ENCODE peak calls at places on chromosomes 3 and 15, in five cellular contexts. V is cardiac muscle cell, C is AG04449, I is H1, L is endodermal cell. A is an unnamed sample.
A peak's percentile ranks its signal among the peaks of the same experiment; 100 is the strongest.

GRCh38 chr15:50353251-50353998 is 1.6 kb downstream of the GABPB1 start:
- DNase-seq in V (peak; percentile 0), L (no peak), C (peak; percentile 69), I (no peak), A (peak; percentile 93)

GRCh38 chr3:8307545-8308110 is 194.0 kb upstream of the LMCD1 start:
- DNase-seq in V (no peak), I (no peak), L (no peak), C (no peak), A (no peak)

GRCh38 chr15:62528505-62528904 is 363.4 kb upstream of the C2CD4B start:
- DNase-seq in C (no peak), V (no peak), I (no peak), L (peak; percentile 57), A (no peak)

GRCh38 chr3:195147649-195148121 is 123.3 kb downstream of the XXYLT1 start:
- DNase-seq in C (no peak), L (no peak), I (no peak), V (no peak), A (peak; percentile 51)

GRCh38 chr3:38283810-38284775 is 2.0 kb downstream of the SLC22A14 start:
- DNase-seq in I (no peak), C (peak; percentile 24), V (no peak), L (no peak), A (peak; percentile 34)

GRCh38 chr3:59321881-59322540 is 272.2 kb upstream of the CFAP20DC start:
- DNase-seq in C (no peak), V (no peak), L (no peak), I (no peak), A (no peak)

GRCh38 chr3:176916777-176917176 is 280.5 kb downstream of the TBL1XR1 start:
- DNase-seq in L (peak; percentile 81), C (no peak), I (peak; percentile 33), V (no peak), A (no peak)

GRCh38 chr3:131636266-131636775 is 133.6 kb upstream of the MRPL3 start:
- DNase-seq in C (no peak), I (no peak), V (no peak), L (peak; percentile 48), A (no peak)

GRCh38 chr3:102053375-102053989 is 204.2 kb downstream of the NFKBIZ start:
- DNase-seq in L (no peak), C (no peak), V (no peak), I (no peak), A (peak; percentile 74)

GRCh38 chr3:120272294-120272693 is 12.7 kb downstream of the GPR156 start:
- DNase-seq in V (no peak), C (no peak), L (no peak), I (no peak), A (no peak)

GRCh38 chr3:81218023-81218422 is 543.4 kb downstream of the GBE1 start:
- DNase-seq in V (peak; percentile 35), I (no peak), C (no peak), L (peak; percentile 59), A (peak; percentile 29)

GRCh38 chr3:36911990-36912804 is 32.7 kb downstream of the TRANK1 start:
- DNase-seq in I (no peak), V (no peak), L (peak; percentile 25), C (no peak), A (peak; percentile 75)

GRCh38 chr3:112074616-112075497 is 11.3 kb upstream of the C3orf52 start:
- DNase-seq in C (peak; percentile 80), V (peak; percentile 21), I (no peak), L (peak; percentile 74), A (peak; percentile 94)

GRCh38 chr3:908839-909238 is 184.0 kb upstream of the CNTN6 start:
- DNase-seq in L (peak; percentile 75), V (peak; percentile 23), C (no peak), I (no peak), A (no peak)

GRCh38 chr3:38028621-38029361 is 651 bp downstream of the PLCD1 start:
- DNase-seq in C (no peak), I (no peak), V (peak; percentile 39), L (peak; percentile 76), A (no peak)

GRCh38 chr3:135944831-135945230 is 20.7 kb upstream of the PPP2R3A start:
- DNase-seq in I (no peak), C (no peak), L (no peak), V (no peak), A (no peak)

GRCh38 chr15:60721706-60722105 is 242.8 kb upstream of the ICE2 start:
- DNase-seq in V (no peak), C (no peak), L (no peak), I (no peak), A (peak; percentile 55)

GRCh38 chr3:127062926-127063325 is 80.0 kb downstream of the PLXNA1 start:
- DNase-seq in L (no peak), V (no peak), C (no peak), I (no peak), A (no peak)

GRCh38 chr3:50483374-50483773 is 20.1 kb downstream of the CACNA2D2 start:
- DNase-seq in C (no peak), I (no peak), V (no peak), L (no peak), A (no peak)

GRCh38 chr3:127483902-127484591 is 106.5 kb downstream of the TPRA1 start:
- DNase-seq in I (no peak), V (no peak), L (peak; percentile 16), C (no peak), A (no peak)

GRCh38 chr3:128076783-128077624 is 24.8 kb downstream of the SEC61A1 start:
- DNase-seq in C (no peak), I (no peak), V (peak; percentile 50), L (no peak), A (no peak)

GRCh38 chr15:25235391-25235790 is 203.4 kb downstream of the UBE3A start:
- DNase-seq in L (no peak), C (no peak), I (no peak), V (no peak), A (no peak)

GRCh38 chr3:46854543-46854942 is 8.7 kb downstream of the MYL3 start:
- DNase-seq in V (no peak), C (no peak), I (no peak), L (peak; percentile 40), A (no peak)

GRCh38 chr3:58299839-58300516 is 6.1 kb upstream of the RPP14 start:
- DNase-seq in L (peak; percentile 60), I (no peak), C (no peak), V (peak; percentile 20), A (peak; percentile 62)

GRCh38 chr3:64238971-64239667 is 13.9 kb upstream of the PRICKLE2 start:
- DNase-seq in L (peak; percentile 96), I (peak; percentile 83), V (peak; percentile 80), C (peak; percentile 87), A (peak; percentile 98)
- H3K4me3 ChIP-seq in L (peak overlapping the region; percentile 54), I (peak overlapping the region; percentile 12), V (no peak overlapping the region), C (peak overlapping the region; percentile 34), A (no peak overlapping the region)

DNA sequence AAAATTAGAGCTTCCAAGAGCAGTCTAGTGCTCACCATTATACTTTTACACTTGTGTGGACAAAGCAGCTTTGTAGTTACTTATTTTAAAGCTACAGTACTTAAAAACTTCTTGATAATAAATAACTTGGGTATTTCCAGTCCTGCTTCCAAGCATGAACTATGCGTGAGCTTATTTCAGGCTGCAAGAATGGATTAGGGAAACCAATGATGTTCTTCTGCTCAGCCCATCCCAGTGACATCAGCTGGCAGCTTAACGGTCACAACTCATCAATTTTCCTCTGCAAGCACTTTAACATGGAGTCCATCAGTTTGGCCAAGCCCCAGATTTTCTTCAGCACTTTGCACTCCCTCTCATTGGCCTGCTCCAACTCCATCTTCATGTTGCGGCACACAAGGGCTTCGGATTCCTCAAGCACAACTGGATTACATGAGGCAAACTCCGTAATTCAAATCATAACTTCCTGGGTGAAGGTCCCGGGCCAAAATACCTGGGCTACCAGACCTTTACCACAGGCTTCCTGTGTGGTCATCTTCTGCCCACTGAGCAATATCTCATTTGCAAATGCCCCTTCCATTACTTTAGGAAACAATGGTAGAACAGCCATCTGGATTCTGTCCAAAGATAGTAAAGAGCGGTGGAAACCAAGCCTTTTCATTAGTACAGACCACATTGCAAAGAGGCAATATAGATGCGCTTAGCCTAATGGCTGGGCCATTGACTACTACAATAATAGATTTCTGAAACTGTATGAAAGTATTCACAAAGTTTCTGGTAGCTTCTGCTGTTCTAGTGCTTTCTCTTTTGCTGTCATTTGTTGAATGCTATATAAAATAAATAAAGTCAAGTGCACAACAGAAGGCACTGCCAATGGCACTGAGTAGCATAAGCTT is 87.5 kb upstream of the DAZL start:
- DNase-seq in C (no peak), V (no peak), I (no peak), L (no peak), A (peak; percentile 20)
- TF ChIP-seq CTCF in C (no peak), V (no peak), I (no peak), L (no peak), A (no peak)

GRCh38 chr3:117480493-117480892 is 770.9 kb downstream of the TUSC7 start:
- DNase-seq in C (no peak), L (no peak), I (no peak), V (no peak), A (no peak)

GRCh38 chr3:117477214-117477755 is 767.7 kb downstream of the TUSC7 start:
- DNase-seq in C (no peak), L (no peak), V (no peak), I (no peak), A (no peak)

GRCh38 chr3:117480981-117481380 is 771.4 kb downstream of the TUSC7 start:
- DNase-seq in V (no peak), I (no peak), C (no peak), L (no peak), A (no peak)

GRCh38 chr3:117483839-117484238 is 774.3 kb downstream of the TUSC7 start:
- DNase-seq in I (no peak), C (no peak), L (no peak), V (no peak), A (no peak)

DNA sequence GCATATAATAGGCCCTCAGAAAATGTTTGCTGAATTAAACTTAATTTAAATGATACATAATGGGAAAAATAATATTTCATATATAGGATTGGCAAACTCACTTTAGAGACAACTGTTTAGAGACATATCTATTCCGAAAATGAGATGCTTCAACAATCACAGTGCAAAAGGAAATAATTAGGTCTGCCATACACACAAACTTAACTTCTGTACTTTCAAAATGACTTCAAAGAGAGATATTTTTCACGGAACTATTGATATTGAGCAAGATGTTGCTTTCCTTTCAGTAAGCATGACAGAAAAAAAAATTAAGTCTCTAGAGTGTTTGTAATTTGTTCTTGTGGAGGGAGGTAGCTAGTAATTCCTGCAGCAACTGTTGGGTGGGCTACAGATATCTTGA is 769.5 kb downstream of the TUSC7 start:
- DNase-seq in V (no peak), C (no peak), I (no peak), L (no peak), A (no peak)
- H3K4me3 ChIP-seq in V (no peak overlapping the region), C (no peak overlapping the region), I (no peak overlapping the region), L (no peak overlapping the region), A (no peak overlapping the region)

DNA sequence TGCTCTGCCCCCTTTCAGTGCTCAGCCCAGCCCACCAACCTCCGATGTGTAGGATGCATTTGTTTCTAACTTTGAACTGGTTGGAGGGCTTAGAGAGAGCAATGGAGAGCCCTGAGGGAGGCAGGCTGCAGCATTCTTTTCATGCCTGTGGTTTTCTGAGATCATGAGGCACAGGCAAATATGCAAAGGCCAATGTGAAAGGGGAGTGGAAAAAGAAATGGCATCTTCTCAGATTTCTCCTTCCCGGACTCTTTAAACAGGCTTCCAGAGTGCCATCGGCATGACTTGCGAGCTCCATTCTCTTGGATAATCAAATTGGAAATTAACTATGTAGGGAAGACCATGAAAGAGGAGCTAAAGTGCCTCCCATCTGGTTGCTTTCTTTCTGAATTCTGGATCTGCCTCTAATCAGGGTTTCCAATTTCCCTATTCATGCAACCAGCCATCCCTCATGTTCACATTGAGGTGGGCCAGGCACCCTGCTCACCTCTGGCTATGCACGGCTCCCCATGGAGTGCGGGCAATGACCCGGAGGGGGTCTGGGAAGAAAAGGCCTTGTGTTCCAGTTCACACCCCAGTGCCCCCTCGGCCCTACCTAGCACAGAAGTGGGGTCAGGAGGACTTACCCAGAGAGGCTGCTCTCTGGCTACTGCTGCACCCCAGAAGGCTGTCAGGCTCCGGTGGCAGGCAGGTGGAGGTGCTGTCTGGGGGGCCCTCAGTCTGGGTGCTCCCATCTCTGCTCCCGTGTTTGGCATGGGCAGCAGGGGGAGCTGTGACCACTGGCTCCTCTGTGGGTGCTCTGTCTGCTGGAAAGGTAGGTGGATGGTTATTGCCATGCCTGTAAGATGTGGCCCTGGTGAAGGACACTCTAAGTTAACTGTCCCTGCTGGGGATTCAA is 16.1 kb downstream of the AMOTL2 start:
- DNase-seq in V (peak; percentile 75), C (peak; percentile 88), I (peak; percentile 60), L (peak; percentile 78), A (peak; percentile 97)
- TF ChIP-seq CTCF in V (peak; percentile 50), C (peak; percentile 51), I (peak; percentile 55), L (peak; percentile 68), A (peak; percentile 48)